ENCODE peak calls at places on chromosomes 1 and 21, in eight cellular contexts. Q, U, I, S, G, Z, O and B are unnamed samples.

GRCh38 chr1:215543191-215543606 is 23.9 kb upstream of the KCTD3 start:
- DNase-seq in Q (no peak), U (no peak), I (no peak), S (no peak), G (peak; percentile 80), Z (no peak), O (no peak), B (no peak)

GRCh38 chr1:164671597-164672327 is 112.8 kb downstream of the PBX1 start:
- DNase-seq in Q (no peak), U (no peak), I (no peak), S (no peak), G (no peak), Z (no peak), O (no peak), B (no peak)

GRCh38 chr1:216686860-216687545 is 36.2 kb downstream of the ESRRG start:
- DNase-seq in Q (no peak), U (no peak), I (no peak), S (no peak), G (no peak), Z (no peak), O (no peak), B (no peak)

GRCh38 chr1:23263380-23263887 is 46.1 kb upstream of the HTR1D start:
- DNase-seq in Q (no peak), U (no peak), I (no peak), S (no peak), G (no peak), Z (no peak), O (no peak), B (no peak)

GRCh38 chr1:228898582-228898992 is 163.3 kb downstream of the RHOU start:
- DNase-seq in Q (no peak), U (no peak), I (peak; percentile 51), S (no peak), G (peak; percentile 48), Z (no peak), O (peak; percentile 46), B (no peak)

GRCh38 chr1:179762241-179762640 is 19.1 kb downstream of the FAM163A start:
- DNase-seq in Q (no peak), U (no peak), I (no peak), S (no peak), G (no peak), Z (no peak), O (no peak), B (no peak)

GRCh38 chr1:81428998-81429397 is 371.7 kb upstream of the ADGRL2 start:
- DNase-seq in Q (no peak), U (no peak), I (no peak), S (no peak), G (no peak), Z (no peak), O (no peak), B (no peak)

GRCh38 chr1:172351761-172352161 is 68.7 kb upstream of the C1orf105 start:
- DNase-seq in Q (no peak), U (no peak), I (no peak), S (no peak), G (no peak), Z (no peak), O (no peak), B (no peak)

GRCh38 chr1:8107897-8108296 is 81.8 kb upstream of the ERRFI1 start:
- DNase-seq in Q (no peak), U (no peak), I (no peak), S (no peak), G (no peak), Z (no peak), O (no peak), B (no peak)

GRCh38 chr1:173062156-173062938 is 11.6 kb upstream of the TNFSF18 start:
- DNase-seq in Q (no peak), U (no peak), I (no peak), S (no peak), G (no peak), Z (no peak), O (no peak), B (no peak)

GRCh38 chr21:19547951-19548635 is 1144.5 kb upstream of the TMPRSS15 start:
- DNase-seq in Q (no peak), U (no peak), I (no peak), S (no peak), G (no peak), Z (no peak), O (no peak), B (no peak)

GRCh38 chr1:230868736-230869385 is 540 bp upstream of the C1orf198 start:
- DNase-seq in Q (peak; percentile 6), U (peak; percentile 2), I (no peak), S (no peak), G (peak; percentile 33), Z (no peak), O (no peak), B (no peak)

GRCh38 chr1:201678264-201679101 is 139.6 kb downstream of the NAV1 start:
- DNase-seq in Q (no peak), U (no peak), I (no peak), S (no peak), G (no peak), Z (no peak), O (no peak), B (no peak)

GRCh38 chr1:178609015-178609414 is 96.1 kb downstream of the TEX35 start:
- DNase-seq in Q (no peak), U (no peak), I (no peak), S (no peak), G (no peak), Z (no peak), O (no peak), B (no peak)

GRCh38 chr1:62869217-62869754 is 85.4 kb downstream of the ATG4C start:
- DNase-seq in Q (no peak), U (no peak), I (no peak), S (no peak), G (no peak), Z (no peak), O (no peak), B (no peak)

GRCh38 chr1:95655321-95656020 is 421.5 kb downstream of the RWDD3 start:
- DNase-seq in Q (no peak), U (no peak), I (no peak), S (no peak), G (no peak), Z (no peak), O (no peak), B (no peak)

GRCh38 chr1:43671193-43671592 is 21.2 kb downstream of the KDM4A start:
- DNase-seq in Q (no peak), U (no peak), I (no peak), S (no peak), G (no peak), Z (no peak), O (no peak), B (no peak)

GRCh38 chr1:3353901-3354300 is 100.6 kb upstream of the ARHGEF16 start:
- DNase-seq in Q (no peak), U (no peak), I (no peak), S (no peak), G (no peak), Z (no peak), O (no peak), B (no peak)

GRCh38 chr1:25797939-25798338 is 2.1 kb upstream of the SELENON start:
- DNase-seq in Q (peak; percentile 57), U (no peak), I (no peak), S (no peak), G (peak; percentile 31), Z (peak; percentile 68), O (no peak), B (no peak)

GRCh38 chr1:40477680-40478057 is 579 bp downstream of the ZFP69 start:
- DNase-seq in Q (peak; percentile 14), U (peak; percentile 6), I (peak; percentile 11), S (no peak), G (peak; percentile 22), Z (no peak), O (no peak), B (no peak)

GRCh38 chr1:90550616-90551406 is 166.3 kb downstream of the BARHL2 start:
- DNase-seq in Q (no peak), U (no peak), I (no peak), S (no peak), G (no peak), Z (no peak), O (no peak), B (no peak)

GRCh38 chr1:161994153-161994814 is 29.4 kb downstream of the OLFML2B start:
- DNase-seq in Q (no peak), U (no peak), I (no peak), S (no peak), G (no peak), Z (no peak), O (no peak), B (no peak)

GRCh38 chr1:47650205-47650604 is 212.4 kb downstream of the FOXD2 start:
- DNase-seq in Q (no peak), U (no peak), I (no peak), S (peak; percentile 36), G (no peak), Z (no peak), O (no peak), B (peak; percentile 37)

GRCh38 chr1:40421348-40421693 is 29.0 kb upstream of the ZFP69B start:
- DNase-seq in Q (no peak), U (no peak), I (no peak), S (no peak), G (peak; percentile 53), Z (no peak), O (no peak), B (no peak)

GRCh38 chr1:35707253-35708178 is 11.2 kb downstream of the C1orf216 start:
- DNase-seq in Q (peak; percentile 23), U (no peak), I (peak; percentile 45), S (no peak), G (no peak), Z (peak; percentile 44), O (peak; percentile 41), B (no peak)

GRCh38 chr1:226632169-226632884 is 83.8 kb downstream of the STUM start:
- DNase-seq in Q (no peak), U (no peak), I (no peak), S (no peak), G (no peak), Z (no peak), O (no peak), B (no peak)

GRCh38 chr21:42401164-42401563 is 2.5 kb upstream of the UBASH3A start:
- DNase-seq in Q (no peak), U (no peak), I (no peak), S (no peak), G (no peak), Z (no peak), O (no peak), B (no peak)